ENCODE peak calls at places on chromosome 19, in seven cellular contexts. P is activated T-helper 1 cell treated with anti-CD3 and anti-CD28 coated beads, Interleukin-12 subunit alpha, Interleukin-12 subunit beta, Interleukin-2, Interleukin-4 antibody, amounts not matched to agents 30 ng/mL and 10 ng/mL and 1 ng/mL, durations not matched to agents 14 hours and 24 hours and 36 hours; U is astrocyte of the cerebellum; M is HCEC 1CT; E is CD14-positive monocyte; T is stimulated activated CD4-positive, alpha-beta T cell treated with anti-CD3 and anti-CD28 coated beads, Interleukin-2, amount 100 ng/mL, for 48 hours; D is NCI-H1930. V is an unnamed sample.

GRCh38 chr19:13366529-13367143 is 139.6 kb downstream of the CACNA1A start:
- DNase-seq in T (no peak), U (peak), D (no peak), M (peak), P (no peak), E (no peak), V (peak)

GRCh38 chr19:38733493-38734175 is 10.6 kb downstream of the CAPN12 start:
- DNase-seq in M (peak), T (no peak), E (peak), P (no peak), U (no peak), D (no peak), V (no peak)

GRCh38 chr19:11964496-11964857 is 363 bp upstream of the ZNF763 start:
- DNase-seq in E (no peak), P (no peak), T (no peak), U (no peak), D (peak), M (peak), V (no peak)

GRCh38 chr19:29370276-29370675 is 155.5 kb upstream of the VSTM2B start:
- DNase-seq in M (no peak), U (no peak), P (no peak), E (no peak), D (no peak), T (no peak), V (no peak)

GRCh38 chr19:13985771-13986347 is 20.3 kb downstream of the RFX1 start:
- DNase-seq in U (no peak), E (no peak), D (no peak), P (no peak), M (no peak), T (no peak), V (peak)

GRCh38 chr19:37303591-37304171 is 67.2 kb upstream of the ZNF527 start:
- DNase-seq in E (no peak), U (no peak), P (no peak), T (no peak), M (no peak), D (no peak), V (peak)

GRCh38 chr19:30066781-30067759 is 125.0 kb downstream of the URI1 start:
- DNase-seq in T (no peak), E (peak), P (no peak), M (no peak), D (no peak), U (no peak), V (no peak)

GRCh38 chr19:7989071-7989575 is 16.3 kb downstream of the ELAVL1 start:
- DNase-seq in E (no peak), M (no peak), P (no peak), T (no peak), D (no peak), U (peak), V (peak)

GRCh38 chr19:38386300-38386967 is 1.4 kb downstream of the GGN start:
- DNase-seq in P (no peak), U (no peak), T (no peak), M (no peak), D (no peak), E (no peak), V (no peak)

GRCh38 chr19:36115453-36116343 is at the start of gene TBCB:
- DNase-seq in D (no peak), M (no peak), P (peak), E (no peak), T (peak), U (no peak), V (peak)

GRCh38 chr19:18006895-18007604 is 920 bp upstream of the ARRDC2 start:
- DNase-seq in M (peak), U (peak), E (peak), T (peak), P (peak), D (peak), V (peak)

GRCh38 chr19:16619456-16619855 is 8.5 kb downstream of the MED26 start:
- DNase-seq in T (no peak), E (no peak), P (no peak), M (no peak), D (no peak), U (no peak), V (no peak)

GRCh38 chr19:54434862-54435174 is 14.2 kb upstream of the LENG8 start:
- DNase-seq in U (no peak), D (no peak), P (no peak), E (no peak), T (no peak), M (no peak), V (no peak)

GRCh38 chr19:29871143-29871542 is 59.4 kb downstream of the CCNE1 start:
- DNase-seq in D (no peak), U (no peak), P (no peak), E (peak), M (no peak), T (no peak), V (no peak)

GRCh38 chr19:31344403-31344802 is 4.8 kb downstream of the TSHZ3 start:
- DNase-seq in E (no peak), D (no peak), T (no peak), P (no peak), M (no peak), U (no peak), V (no peak)

GRCh38 chr19:48899781-48900476 is at the start of gene NUCB1:
- DNase-seq in D (peak), P (peak), M (peak), U (peak), T (peak), E (peak), V (peak)

GRCh38 chr19:45440873-45441654 is 17.3 kb upstream of the ERCC1 start:
- DNase-seq in P (no peak), M (peak), T (no peak), D (peak), E (no peak), U (no peak), V (peak)

GRCh38 chr19:17234911-17235617 is 9.0 kb downstream of the OCEL1 start:
- DNase-seq in U (no peak), D (peak), E (no peak), M (peak), T (peak), P (peak), V (peak)

GRCh38 chr19:46076951-46077814 is 36.4 kb upstream of the IGFL4 start:
- DNase-seq in T (peak), M (peak), E (no peak), U (peak), P (no peak), D (peak), V (peak)

GRCh38 chr19:11256189-11256588 is 6.1 kb downstream of the DOCK6 start:
- DNase-seq in T (no peak), M (no peak), U (no peak), P (no peak), D (no peak), E (no peak), V (no peak)

GRCh38 chr19:7857727-7858701 is 16.2 kb downstream of the PRR36 start:
- DNase-seq in E (no peak), M (no peak), T (no peak), U (no peak), P (no peak), D (no peak), V (peak)

GRCh38 chr19:31354316-31354715 is 5.1 kb upstream of the TSHZ3 start:
- DNase-seq in E (no peak), M (no peak), D (no peak), U (no peak), T (no peak), P (no peak), V (no peak)

GRCh38 chr19:6378036-6378435 is 2.3 kb upstream of the PSPN start:
- DNase-seq in E (no peak), M (no peak), D (no peak), U (peak), P (no peak), T (no peak), V (peak)

GRCh38 chr19:40512473-40513344 is 45.9 kb downstream of the SPTBN4 start:
- DNase-seq in E (no peak), M (no peak), U (no peak), P (no peak), T (no peak), D (no peak), V (peak)

GRCh38 chr19:40363128-40363527 is 14.6 kb downstream of the PLD3 start:
- DNase-seq in P (no peak), T (no peak), D (no peak), E (no peak), M (no peak), U (no peak), V (no peak)

GRCh38 chr19:3605361-3605760 is 1.3 kb downstream of the TBXA2R start:
- DNase-seq in D (no peak), E (no peak), P (no peak), U (no peak), M (no peak), T (no peak), V (no peak)

GRCh38 chr19:35347171-35347929 is at the start of gene FFAR1:
- DNase-seq in T (peak), U (no peak), E (peak), D (no peak), P (peak), M (no peak), V (no peak)

GRCh38 chr19:12806242-12807131 is at the start of gene RNASEH2A:
- DNase-seq in T (peak), U (peak), M (peak), E (peak), D (peak), P (peak), V (peak)

V was measured in mesendoderm.